ENCODE peak calls at places on chromosomes 1 and 21, in five cellular contexts. I is kidney; X is activated naive CD4-positive, alpha-beta T cell treated with anti-CD3 and anti-CD28 coated beads for 36 hours; Z is Caki2; M is endodermal cell. U is an unnamed sample.

GRCh38 chr1:113534875-113535274 is 144.6 kb downstream of the MAGI3 start:
- DNase-seq in I (no peak), X (no peak), Z (no peak), M (no peak), U (no peak)

GRCh38 chr1:74502432-74502831 is 10.0 kb downstream of the LRRC53 start:
- DNase-seq in I (no peak), X (no peak), Z (peak; percentile 4), M (peak; percentile 72), U (no peak)

GRCh38 chr1:76501136-76501535 is 366.1 kb upstream of the ST6GALNAC5 start:
- DNase-seq in I (no peak), X (no peak), Z (no peak), M (no peak), U (no peak)

GRCh38 chr1:19462781-19463180 is 22.6 kb downstream of the CAPZB start:
- DNase-seq in I (no peak), X (no peak), Z (no peak), M (no peak), U (no peak)

GRCh38 chr21:32004281-32004680 is 131.5 kb downstream of the HUNK start:
- DNase-seq in I (no peak), X (no peak), Z (no peak), M (no peak), U (no peak)

GRCh38 chr1:225816643-225817538 is 7.0 kb downstream of the EPHX1 start:
- DNase-seq in I (peak; percentile 86), X (no peak), Z (no peak), M (no peak), U (no peak)

GRCh38 chr21:33266784-33267135 is 593 bp downstream of the IL10RB start:
- DNase-seq in I (no peak), X (peak; percentile 38), Z (no peak), M (no peak), U (no peak)

GRCh38 chr1:39391741-39392679 is 99.4 kb upstream of the BMP8A start:
- DNase-seq in I (no peak), X (no peak), Z (peak; percentile 83), M (no peak), U (no peak)

GRCh38 chr1:229407206-229408026 is 26.5 kb downstream of the ACTA1 start:
- DNase-seq in I (no peak), X (no peak), Z (no peak), M (peak; percentile 63), U (no peak)

GRCh38 chr1:57195436-57195941 is 228.4 kb downstream of the DAB1 start:
- DNase-seq in I (no peak), X (no peak), Z (no peak), M (no peak), U (no peak)

GRCh38 chr1:4960782-4961475 is 306.5 kb downstream of the AJAP1 start:
- DNase-seq in I (no peak), X (no peak), Z (no peak), M (peak; percentile 62), U (no peak)

GRCh38 chr1:154327466-154328317 is 2.4 kb downstream of the ATP8B2 start:
- DNase-seq in I (no peak), X (peak; percentile 57), Z (no peak), M (peak; percentile 59), U (no peak)

GRCh38 chr1:59707216-59707615 is 107.5 kb upstream of the HOOK1 start:
- DNase-seq in I (peak; percentile 80), X (no peak), Z (peak; percentile 58), M (no peak), U (no peak)

GRCh38 chr1:101029184-101029583 is 3.6 kb upstream of the DPH5 start:
- DNase-seq in I (no peak), X (no peak), Z (no peak), M (no peak), U (no peak)

GRCh38 chr1:213820362-213821149 is 167.2 kb upstream of the PROX1 start:
- DNase-seq in I (no peak), X (no peak), Z (no peak), M (no peak), U (no peak)

GRCh38 chr1:162166934-162167615 is 97.6 kb downstream of the NOS1AP start:
- DNase-seq in I (no peak), X (no peak), Z (no peak), M (no peak), U (no peak)

GRCh38 chr1:997728-998050 is 2.2 kb downstream of the HES4 start:
- DNase-seq in I (peak; percentile 79), X (no peak), Z (no peak), M (peak; percentile 67), U (no peak)

GRCh38 chr1:152479792-152480595 is 30.6 kb upstream of the LCE5A start:
- DNase-seq in I (no peak), X (peak; percentile 74), Z (peak; percentile 51), M (peak; percentile 66), U (peak; percentile 16)

GRCh38 chr1:225360119-225360518 is 67.7 kb downstream of the LBR start:
- DNase-seq in I (no peak), X (no peak), Z (no peak), M (no peak), U (no peak)

GRCh38 chr21:35716886-35717285 is 343.4 kb downstream of the SETD4 start:
- DNase-seq in I (no peak), X (no peak), Z (no peak), M (no peak), U (no peak)

GRCh38 chr1:230792691-230793462 is 45.7 kb downstream of the CAPN9 start:
- DNase-seq in I (no peak), X (no peak), Z (no peak), M (peak; percentile 51), U (no peak)

GRCh38 chr1:170192535-170192934 is 46.8 kb downstream of the NTMT2 start:
- DNase-seq in I (no peak), X (no peak), Z (no peak), M (no peak), U (no peak)

GRCh38 chr1:105027838-105028471 is 1278.3 kb downstream of the AMY1C start:
- DNase-seq in I (no peak), X (no peak), Z (no peak), M (peak; percentile 60), U (no peak)

GRCh38 chr1:233393084-233393840 is 65.7 kb downstream of the MAP3K21 start:
- DNase-seq in I (no peak), X (no peak), Z (no peak), M (no peak), U (no peak)